ENCODE peak calls at places on chromosomes 16 and 17, in five cellular contexts. One of them, this sample, is unnamed.

GRCh38 chr16:48911700-48912099 is 301.7 kb upstream of the N4BP1 start:
- DNase-seq in nephron progenitor cell: no peak
- DNase-seq in spleen: no peak
- DNase-seq in foreskin fibroblast: peak; percentile 6
- DNase-seq in GM12878: no peak
- DNase-seq in this sample: no peak

GRCh38 chr16:11198817-11199216 is 57.2 kb downstream of the SOCS1 start:
- DNase-seq in nephron progenitor cell: no peak
- DNase-seq in spleen: no peak
- DNase-seq in foreskin fibroblast: no peak
- DNase-seq in GM12878: no peak
- DNase-seq in this sample: no peak

GRCh38 chr17:75131278-75132017 is at the start of gene NT5C:
- DNase-seq in nephron progenitor cell: peak; percentile 92
- DNase-seq in spleen: peak; percentile 95
- DNase-seq in foreskin fibroblast: peak; percentile 92
- DNase-seq in GM12878: no peak
- DNase-seq in this sample: peak; percentile 93

GRCh38 chr17:37134050-37134449 is 185.3 kb downstream of the AATF start:
- DNase-seq in nephron progenitor cell: peak; percentile 19
- DNase-seq in spleen: no peak
- DNase-seq in foreskin fibroblast: no peak
- DNase-seq in GM12878: no peak
- DNase-seq in this sample: no peak

GRCh38 chr17:33980193-33980592 is 274.9 kb upstream of the CCL2 start:
- DNase-seq in nephron progenitor cell: no peak
- DNase-seq in spleen: no peak
- DNase-seq in foreskin fibroblast: no peak
- DNase-seq in GM12878: peak; percentile 46
- DNase-seq in this sample: no peak

GRCh38 chr17:19384723-19385391 is 2.1 kb downstream of the MFAP4 start:
- DNase-seq in nephron progenitor cell: no peak
- DNase-seq in spleen: peak; percentile 77
- DNase-seq in foreskin fibroblast: peak; percentile 99
- DNase-seq in GM12878: no peak
- DNase-seq in this sample: peak; percentile 85

GRCh38 chr16:31388535-31388934 is 4.6 kb upstream of the ITGAD start:
- DNase-seq in nephron progenitor cell: no peak
- DNase-seq in spleen: no peak
- DNase-seq in foreskin fibroblast: no peak
- DNase-seq in GM12878: no peak
- DNase-seq in this sample: no peak

GRCh38 chr17:35069311-35069710 is 5.8 kb upstream of the RFFL start:
- DNase-seq in nephron progenitor cell: no peak
- DNase-seq in spleen: no peak
- DNase-seq in foreskin fibroblast: peak; percentile 84
- DNase-seq in GM12878: no peak
- DNase-seq in this sample: no peak

GRCh38 chr17:72136692-72137550 is 16.1 kb downstream of the SOX9 start:
- DNase-seq in nephron progenitor cell: no peak
- DNase-seq in spleen: no peak
- DNase-seq in foreskin fibroblast: peak; percentile 92
- DNase-seq in GM12878: no peak
- DNase-seq in this sample: no peak

GRCh38 chr16:56382901-56383355 is 42.4 kb downstream of the AMFR start:
- DNase-seq in nephron progenitor cell: no peak
- DNase-seq in spleen: no peak
- DNase-seq in foreskin fibroblast: no peak
- DNase-seq in GM12878: no peak
- DNase-seq in this sample: no peak

GRCh38 chr17:31269597-31269996 is 27.4 kb downstream of the OMG start:
- DNase-seq in nephron progenitor cell: no peak
- DNase-seq in spleen: no peak
- DNase-seq in foreskin fibroblast: peak; percentile 97
- DNase-seq in GM12878: no peak
- DNase-seq in this sample: no peak

GRCh38 chr16:30185141-30185682 is 1.8 kb downstream of the CORO1A start:
- DNase-seq in nephron progenitor cell: peak; percentile 9
- DNase-seq in spleen: peak; percentile 90
- DNase-seq in foreskin fibroblast: no peak
- DNase-seq in GM12878: no peak
- DNase-seq in this sample: no peak

GRCh38 chr17:80695979-80696378 is 151.3 kb downstream of the RPTOR start:
- DNase-seq in nephron progenitor cell: no peak
- DNase-seq in spleen: no peak
- DNase-seq in foreskin fibroblast: peak; percentile 40
- DNase-seq in GM12878: no peak
- DNase-seq in this sample: no peak

GRCh38 chr16:30009990-30010816 is 624 bp downstream of the DOC2A start:
- DNase-seq in nephron progenitor cell: no peak
- DNase-seq in spleen: no peak
- DNase-seq in foreskin fibroblast: no peak
- DNase-seq in GM12878: no peak
- DNase-seq in this sample: peak; percentile 91

DNA sequence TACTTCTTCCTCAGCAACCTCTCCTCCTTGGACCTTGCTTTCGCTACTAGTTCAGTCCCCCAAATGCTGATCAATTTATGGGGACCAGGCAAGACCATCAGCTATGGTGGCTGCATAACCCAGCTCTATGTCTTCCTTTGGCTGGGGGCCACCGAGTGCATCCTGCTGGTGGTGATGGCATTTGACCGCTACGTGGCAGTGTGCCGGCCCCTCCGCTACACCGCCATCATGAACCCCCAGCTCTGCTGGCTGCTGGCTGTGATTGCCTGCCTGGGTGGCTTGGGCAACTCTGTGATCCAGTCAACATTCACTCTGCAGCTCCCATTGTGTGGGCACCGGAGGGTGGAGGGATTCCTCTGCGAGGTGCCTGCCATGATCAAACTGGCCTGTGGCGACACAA is 429 bp downstream of the OR2C1 start:
- DNase-seq in nephron progenitor cell: no peak
- DNase-seq in spleen: no peak
- DNase-seq in foreskin fibroblast: no peak
- DNase-seq in GM12878: no peak
- DNase-seq in this sample: no peak
- TF ChIP-seq CTCF in nephron progenitor cell: no peak
- TF ChIP-seq CTCF in spleen: no peak
- TF ChIP-seq CTCF in foreskin fibroblast: no peak
- TF ChIP-seq CTCF in GM12878: no peak
- TF ChIP-seq CTCF in this sample: no peak

DNA sequence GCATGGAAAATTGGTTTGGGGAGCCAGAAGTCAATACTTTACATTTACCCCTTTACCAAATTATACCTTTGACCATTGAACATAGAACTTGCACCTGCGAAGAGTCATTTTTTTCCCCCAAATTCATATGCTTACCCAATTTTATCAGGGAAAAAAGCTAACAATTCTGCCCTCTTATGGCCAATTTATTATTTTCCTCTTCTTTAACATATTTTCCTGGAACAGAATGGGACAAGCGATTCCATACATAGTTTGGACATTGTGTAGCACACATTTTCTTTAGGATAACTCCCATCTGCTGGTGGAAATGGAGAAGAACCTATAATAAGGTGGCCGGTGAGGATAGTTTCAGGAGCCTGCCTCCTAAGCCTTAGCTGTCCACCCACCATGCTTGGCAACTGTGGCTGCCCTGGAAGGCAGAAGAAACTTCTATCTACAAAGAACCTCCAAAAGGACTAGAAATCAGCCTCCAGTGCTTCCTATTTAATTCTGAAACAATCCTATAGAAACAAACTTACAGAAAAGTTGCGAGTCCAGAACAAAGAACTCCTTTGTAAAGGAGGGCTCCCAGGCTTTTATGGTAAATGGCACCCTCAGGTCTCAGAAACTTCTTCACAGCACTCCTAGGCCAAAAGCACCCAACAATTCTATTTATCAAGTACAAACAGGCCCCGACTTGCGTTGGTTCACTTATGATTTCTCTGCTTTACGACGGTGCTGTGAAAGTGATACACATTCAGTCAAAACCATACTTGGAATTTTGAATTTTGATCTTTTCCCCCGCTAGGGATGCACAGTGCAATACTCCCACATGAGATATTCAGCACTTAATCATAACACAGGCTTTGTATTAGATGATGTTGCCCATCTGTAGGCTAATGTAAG is 64.1 kb upstream of the CACNG4 start:
- DNase-seq in nephron progenitor cell: no peak
- DNase-seq in spleen: peak; percentile 11
- DNase-seq in foreskin fibroblast: peak; percentile 53
- DNase-seq in GM12878: no peak
- DNase-seq in this sample: no peak
- TF ChIP-seq CTCF in nephron progenitor cell: no peak
- TF ChIP-seq CTCF in spleen: no peak
- TF ChIP-seq CTCF in foreskin fibroblast: peak; percentile 25
- TF ChIP-seq CTCF in GM12878: peak; percentile 20
- TF ChIP-seq CTCF in this sample: peak; percentile 85

DNA sequence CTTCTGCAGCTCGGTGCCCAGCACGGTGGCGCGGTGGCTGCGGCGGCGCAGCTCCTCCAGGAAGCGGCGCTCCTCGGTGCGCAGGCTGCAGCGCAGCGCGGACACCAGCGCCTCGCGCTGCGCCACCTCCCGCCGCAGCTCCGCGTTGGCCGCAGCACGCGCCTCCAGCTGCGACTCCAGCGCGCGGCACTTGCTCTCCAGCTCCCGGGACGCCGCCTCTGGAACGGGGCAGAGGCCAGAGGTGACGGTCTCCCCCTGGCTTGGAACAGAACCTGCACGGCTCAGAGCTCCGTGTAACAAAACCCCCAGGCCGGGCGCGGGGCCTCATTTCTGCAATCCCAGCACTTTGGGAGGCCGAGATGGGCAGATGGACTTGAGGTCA is 13.2 kb upstream of the CLUH start:
- DNase-seq in nephron progenitor cell: peak; percentile 67
- DNase-seq in spleen: no peak
- DNase-seq in foreskin fibroblast: peak; percentile 63
- DNase-seq in GM12878: no peak
- DNase-seq in this sample: no peak
- TF ChIP-seq CTCF in nephron progenitor cell: no peak
- TF ChIP-seq CTCF in spleen: no peak
- TF ChIP-seq CTCF in foreskin fibroblast: no peak
- TF ChIP-seq CTCF in GM12878: no peak
- TF ChIP-seq CTCF in this sample: peak; percentile 36

DNA sequence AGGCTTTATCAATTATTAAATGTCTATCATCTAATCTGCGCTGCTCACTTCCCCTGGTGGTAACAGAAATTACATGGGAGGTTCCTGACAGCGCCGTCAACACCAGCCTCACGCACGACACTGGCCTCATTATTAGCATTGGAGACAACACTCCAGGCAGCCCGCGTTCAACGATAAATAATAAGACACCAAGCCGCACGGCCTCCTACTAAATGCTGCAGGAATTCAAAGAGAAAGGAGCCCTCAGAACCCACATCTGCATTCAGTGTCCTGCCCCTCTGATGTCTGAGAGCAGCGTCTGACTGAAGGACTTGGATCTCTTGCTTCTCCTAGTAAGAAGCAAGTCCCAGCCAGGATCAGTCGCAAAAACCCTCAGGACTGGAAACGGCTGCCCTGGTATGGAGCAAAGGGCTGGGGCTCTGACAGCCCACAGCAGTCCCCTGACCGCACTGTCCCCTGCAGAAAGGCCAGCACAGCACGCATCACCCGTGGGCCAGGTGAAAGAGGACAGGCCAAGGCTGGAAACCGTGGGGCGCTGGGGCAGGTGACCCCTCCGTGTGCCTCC is 7.6 kb upstream of the RPH3AL start:
- DNase-seq in nephron progenitor cell: no peak
- DNase-seq in spleen: peak; percentile 25
- DNase-seq in foreskin fibroblast: no peak
- DNase-seq in GM12878: no peak
- DNase-seq in this sample: no peak
- TF ChIP-seq CTCF in nephron progenitor cell: no peak
- TF ChIP-seq CTCF in spleen: no peak
- TF ChIP-seq CTCF in foreskin fibroblast: no peak
- TF ChIP-seq CTCF in GM12878: no peak
- TF ChIP-seq CTCF in this sample: no peak

This sample was measured in chondrocyte.